ENCODE peak calls at places on chromosomes 2 and 18, in five cellular contexts. X, P, O, B and V are unnamed samples.

GRCh38 chr2:46913471-46914381 is 1.9 kb downstream of the MCFD2 start:
- DNase-seq in P (no peak), O (no peak), X (peak; percentile 30), B (no peak), V (peak; percentile 67)

GRCh38 chr18:79402209-79402576 is 6.5 kb downstream of the NFATC1 start:
- DNase-seq in P (no peak), O (no peak), X (peak; percentile 18), B (no peak), V (no peak)

GRCh38 chr2:112187805-112188596 is 49.8 kb downstream of the FBLN7 start:
- DNase-seq in O (no peak), B (peak; percentile 71), X (no peak), P (no peak), V (peak; percentile 18)

GRCh38 chr2:170509460-170510193 is 205.5 kb upstream of the SP5 start:
- DNase-seq in X (peak; percentile 44), B (no peak), O (no peak), P (no peak), V (no peak)

GRCh38 chr18:6406075-6406909 is 8.4 kb downstream of the L3MBTL4 start:
- DNase-seq in P (no peak), O (peak; percentile 88), X (peak; percentile 21), B (no peak), V (peak; percentile 58)

GRCh38 chr2:55862269-55862668 is 61.3 kb downstream of the EFEMP1 start:
- DNase-seq in B (no peak), P (peak; percentile 78), X (no peak), O (no peak), V (peak; percentile 99)

GRCh38 chr2:7994397-7994951 is 687.4 kb upstream of the ID2 start:
- DNase-seq in P (no peak), O (peak; percentile 88), B (no peak), X (no peak), V (no peak)

GRCh38 chr2:115305712-115306111 is 863.3 kb downstream of the DPP10 start:
- DNase-seq in O (no peak), X (no peak), P (no peak), B (no peak), V (no peak)

GRCh38 chr2:102736174-102736606 is 25.6 kb upstream of the TMEM182 start:
- DNase-seq in B (no peak), O (peak; percentile 65), X (no peak), P (no peak), V (peak; percentile 11)